ENCODE peak calls at places on chromosomes 6 and 20, in eight cellular contexts. N is epithelial cell of proximal tubule; D is CD4-positive, alpha-beta T cell; I is progenitor cell of endocrine pancreas; Z is hypothalamus; W is iPS-NIHi11; R is stimulated activated naive CD8-positive, alpha-beta T cell treated with anti-CD3 and anti-CD28 coated beads, Interleukin-15, Interleukin-2, amounts not matched to agents 100 U/mL and 50 U/mL, for 24 hours; H is NCI-H2081. M is an unnamed sample.

GRCh38 chr6:159959976-159960384 is 8.9 kb upstream of the IGF2R start:
- DNase-seq in Z (no peak), W (no peak), H (no peak), R (no peak), I (no peak), N (no peak), D (no peak), M (no peak)

GRCh38 chr6:148128014-148128730 is 214.5 kb upstream of the SASH1 start:
- DNase-seq in N (no peak), I (no peak), R (no peak), W (no peak), Z (no peak), D (no peak), H (no peak), M (no peak)

GRCh38 chr6:18585032-18585573 is 198.0 kb downstream of the RNF144B start:
- DNase-seq in D (no peak), N (peak), R (no peak), H (no peak), Z (no peak), W (peak), I (no peak), M (no peak)

GRCh38 chr20:5143856-5144255 is 17.0 kb downstream of the CDS2 start:
- DNase-seq in N (no peak), W (no peak), Z (no peak), H (no peak), I (no peak), D (no peak), R (no peak), M (no peak)

GRCh38 chr6:125154184-125155135 is 887 bp downstream of the TPD52L1 start:
- DNase-seq in D (no peak), I (peak), R (peak), H (peak), W (peak), Z (no peak), N (peak), M (no peak)

GRCh38 chr6:40210628-40211056 is 276.4 kb upstream of the MOCS1 start:
- DNase-seq in W (no peak), I (no peak), N (no peak), D (no peak), R (no peak), H (peak), Z (no peak), M (peak)

GRCh38 chr20:34579936-34580587 is 21.5 kb downstream of the MAP1LC3A start:
- DNase-seq in D (no peak), R (no peak), I (no peak), W (no peak), N (no peak), Z (no peak), H (no peak), M (no peak)

GRCh38 chr6:134909701-134910595 is 40.0 kb downstream of the ALDH8A1 start:
- DNase-seq in R (no peak), H (no peak), D (no peak), N (no peak), I (no peak), Z (no peak), W (no peak), M (no peak)

GRCh38 chr6:77124604-77125003 is 338.7 kb downstream of the HTR1B start:
- DNase-seq in R (no peak), N (no peak), Z (no peak), I (no peak), W (no peak), D (no peak), H (no peak), M (no peak)

GRCh38 chr6:27582928-27583725 is 110.2 kb upstream of the ZNF184 start:
- DNase-seq in Z (no peak), D (no peak), W (peak), H (peak), I (no peak), N (no peak), R (peak), M (peak)

GRCh38 chr6:125432968-125433367 is 131.2 kb upstream of the HDDC2 start:
- DNase-seq in W (no peak), H (no peak), I (no peak), D (no peak), Z (no peak), R (no peak), N (no peak), M (no peak)

GRCh38 chr20:57397693-57398108 is 6.5 kb downstream of the RBM38 start:
- DNase-seq in N (no peak), R (peak), W (no peak), I (no peak), H (no peak), D (peak), Z (no peak), M (no peak)

M was measured in NCI-H2227 treated with DMSO at 0.1 percent for 48 hours.